ENCODE peak calls at places on chromosomes 5 and 9, in four cellular contexts. D is fibroblast of pulmonary artery, E is tibial artery, C is neural progenitor cell. Q is an unnamed sample.

GRCh38 chr5:142925795-142926194 is 155.6 kb downstream of the ARHGAP26 start:
- DNase-seq in E (no peak), D (peak), C (no peak), Q (no peak)

GRCh38 chr5:123425444-123425843 is 2.2 kb upstream of the CEP120 start:
- DNase-seq in C (no peak), E (no peak), D (no peak), Q (no peak)

GRCh38 chr5:94467560-94468504 is 150.6 kb downstream of the KIAA0825 start:
- DNase-seq in C (no peak), D (no peak), E (no peak), Q (no peak)

GRCh38 chr9:135602789-135603481 is 36.4 kb downstream of the GLT6D1 start:
- DNase-seq in E (no peak), C (peak), D (peak), Q (peak)

GRCh38 chr5:6611561-6612256 is 21.1 kb downstream of the NSUN2 start:
- DNase-seq in D (no peak), E (no peak), C (no peak), Q (no peak)

GRCh38 chr9:91117959-91118651 is 243.6 kb downstream of the AUH start:
- DNase-seq in E (peak), C (peak), D (peak), Q (no peak)

GRCh38 chr5:1500411-1501091 is 23.2 kb downstream of the LPCAT1 start:
- DNase-seq in E (peak), D (peak), C (no peak), Q (no peak)

GRCh38 chr5:80109549-80110478 is 74.7 kb downstream of the THBS4 start:
- DNase-seq in D (peak), C (peak), E (no peak), Q (no peak)

GRCh38 chr9:98521141-98521540 is 187.6 kb downstream of the GABBR2 start:
- DNase-seq in C (no peak), D (peak), E (no peak), Q (no peak)

GRCh38 chr9:98522487-98522886 is 186.2 kb downstream of the GABBR2 start:
- DNase-seq in E (no peak), C (no peak), D (no peak), Q (no peak)

GRCh38 chr9:98519641-98520040 is 189.1 kb downstream of the GABBR2 start:
- DNase-seq in E (no peak), D (no peak), C (no peak), Q (no peak)

GRCh38 chr9:98520221-98520920 is 188.4 kb downstream of the GABBR2 start:
- DNase-seq in D (peak), C (no peak), E (no peak), Q (no peak)

GRCh38 chr9:98523231-98523901 is 185.4 kb downstream of the GABBR2 start:
- DNase-seq in E (no peak), C (peak), D (peak), Q (no peak)
- TF ChIP-seq CTCF in E (no peak), C (peak), D (peak), Q (peak)

DNA sequence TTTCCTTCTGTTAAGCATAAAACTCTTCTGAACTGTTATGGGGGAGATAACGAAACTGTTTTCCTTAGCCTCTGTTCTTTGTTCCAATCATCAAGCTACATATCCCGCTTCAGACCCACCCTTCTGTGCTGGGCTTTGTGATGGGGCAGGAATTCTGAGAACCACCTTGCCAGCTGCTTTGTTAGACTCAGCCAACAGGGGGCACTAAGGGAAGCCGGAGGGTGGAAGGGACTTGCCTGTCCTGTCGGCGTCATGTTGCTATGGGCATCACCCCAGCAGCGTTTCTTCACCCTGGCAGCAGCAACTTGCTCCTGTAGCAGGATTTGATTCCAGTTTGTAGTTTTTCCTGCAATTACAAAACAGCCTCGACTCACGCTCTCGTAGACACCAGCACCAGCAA is 169.1 kb downstream of the CAAP1 start:
- DNase-seq in E (no peak), C (peak), D (peak), Q (peak)
- TF ChIP-seq CTCF in E (no peak), C (peak), D (peak), Q (peak)

GRCh38 chr5:55585266-55585610 is 50.5 kb upstream of the PLPP1 start:
- DNase-seq in C (no peak), E (no peak), D (no peak), Q (no peak)
- TF ChIP-seq CTCF in C (no peak), E (no peak), D (no peak), Q (no peak)

GRCh38 chr9:73916016-73916673 is 581.0 kb upstream of the RORB start:
- DNase-seq in D (peak), E (no peak), C (peak), Q (no peak)
- TF ChIP-seq CTCF in D (peak), E (no peak), C (peak), Q (no peak)

DNA sequence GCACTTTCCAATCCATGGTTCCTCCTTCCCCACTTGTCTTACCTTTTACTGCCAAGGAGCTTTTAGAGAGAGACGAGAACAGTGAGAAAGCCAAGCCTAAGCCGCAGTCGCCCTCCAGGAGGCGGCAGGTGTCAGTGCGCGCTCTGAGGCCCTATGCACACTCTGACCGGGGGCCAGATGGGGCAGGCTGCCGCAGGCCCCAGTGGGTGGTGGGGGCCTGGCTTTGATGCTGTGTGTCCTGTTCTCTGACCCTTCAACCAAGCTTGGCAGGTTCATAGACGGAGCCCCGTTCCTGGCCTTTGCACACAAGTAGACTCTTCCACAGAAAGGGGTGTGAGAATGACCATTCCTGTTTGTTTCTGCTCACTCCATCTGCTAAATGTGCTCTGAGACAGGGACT is 77.3 kb downstream of the WNK2 start:
- DNase-seq in E (no peak), C (peak), D (no peak), Q (no peak)
- TF ChIP-seq CTCF in E (no peak), C (peak), D (no peak), Q (peak)

GRCh38 chr5:19314840-19315239 is 673.2 kb downstream of the CDH18 start:
- DNase-seq in E (no peak), C (no peak), D (no peak), Q (no peak)
- TF ChIP-seq CTCF in E (no peak), C (no peak), D (no peak), Q (no peak)

GRCh38 chr5:146862641-146863040 is 15.9 kb downstream of the PPP2R2B start:
- DNase-seq in D (no peak), C (no peak), E (no peak), Q (no peak)
- TF ChIP-seq CTCF in D (no peak), C (no peak), E (no peak), Q (no peak)